ENCODE peak calls at places on chromosomes 13 and 19, in seven cellular contexts. P, S, T, D, G, E and C are unnamed samples.

GRCh38 chr19:35446194-35446593 is 1.9 kb upstream of the FFAR2 start:
- DNase-seq in P (no peak), S (peak), T (no peak), D (no peak), G (no peak), E (no peak), C (no peak)

GRCh38 chr19:17414097-17414496 is 5.8 kb upstream of the MVB12A start:
- DNase-seq in P (no peak), S (no peak), T (no peak), D (no peak), G (no peak), E (no peak), C (no peak)

GRCh38 chr13:73081256-73081915 is 22.6 kb downstream of the KLF5 start:
- DNase-seq in P (no peak), S (no peak), T (no peak), D (no peak), G (no peak), E (no peak), C (no peak)

GRCh38 chr19:45276284-45276687 is 25.2 kb downstream of the MARK4 start:
- DNase-seq in P (no peak), S (no peak), T (peak), D (no peak), G (no peak), E (no peak), C (no peak)

GRCh38 chr13:34941835-34942731 is at the start of gene NBEA:
- DNase-seq in P (peak), S (peak), T (peak), D (peak), G (no peak), E (peak), C (peak)

GRCh38 chr13:110625771-110626321 is 10.5 kb downstream of the NAXD start:
- DNase-seq in P (no peak), S (no peak), T (no peak), D (no peak), G (no peak), E (no peak), C (no peak)

GRCh38 chr19:53612762-53613526 is 18.9 kb upstream of the DPRX start:
- DNase-seq in P (no peak), S (no peak), T (no peak), D (no peak), G (no peak), E (no peak), C (no peak)

GRCh38 chr13:76164290-76164689 is 528.2 kb downstream of the LMO7 start:
- DNase-seq in P (no peak), S (no peak), T (peak), D (no peak), G (no peak), E (peak), C (no peak)

GRCh38 chr19:48745208-48745995 is 1.3 kb downstream of the IZUMO1 start:
- DNase-seq in P (peak), S (no peak), T (peak), D (peak), G (peak), E (peak), C (no peak)

GRCh38 chr13:94617389-94618000 is 15.8 kb downstream of the GPR180 start:
- DNase-seq in P (no peak), S (peak), T (no peak), D (peak), G (peak), E (no peak), C (no peak)

GRCh38 chr19:23784274-23784673 is 25.6 kb upstream of the ZNF681 start:
- DNase-seq in P (no peak), S (no peak), T (no peak), D (no peak), G (no peak), E (no peak), C (no peak)

GRCh38 chr19:55663846-55664536 is 9.2 kb downstream of the U2AF2 start:
- DNase-seq in P (no peak), S (no peak), T (no peak), D (no peak), G (no peak), E (no peak), C (peak)

GRCh38 chr19:43901395-43902390 is 33.4 kb downstream of the ZNF45 start:
- DNase-seq in P (peak), S (peak), T (peak), D (peak), G (no peak), E (peak), C (peak)

GRCh38 chr19:51407631-51408131 is 9.8 kb downstream of the SIGLEC10 start:
- DNase-seq in P (no peak), S (no peak), T (peak), D (peak), G (peak), E (no peak), C (no peak)